ENCODE peak calls at places on chromosomes 13 and 19, in six cellular contexts. One of them, this sample, is unnamed.

GRCh38 chr19:50042363-50043024 is 16.7 kb downstream of the ZNF473 start:
- DNase-seq in GM06990: no peak
- DNase-seq in brain microvascular endothelial cell: no peak
- DNase-seq in colonic mucosa: no peak
- DNase-seq in fibroblast of the aortic adventitia: no peak
- DNase-seq in IMR-90: no peak
- DNase-seq in this sample: no peak

GRCh38 chr13:113209880-113210421 is 538 bp downstream of the CUL4A start:
- DNase-seq in GM06990: peak; percentile 82
- DNase-seq in brain microvascular endothelial cell: peak; percentile 20
- DNase-seq in colonic mucosa: peak; percentile 71
- DNase-seq in fibroblast of the aortic adventitia: peak; percentile 62
- DNase-seq in IMR-90: peak; percentile 55
- DNase-seq in this sample: peak; percentile 59

GRCh38 chr19:4414144-4414799 is 11.8 kb downstream of the CHAF1A start:
- DNase-seq in GM06990: no peak
- DNase-seq in brain microvascular endothelial cell: no peak
- DNase-seq in colonic mucosa: no peak
- DNase-seq in fibroblast of the aortic adventitia: peak; percentile 62
- DNase-seq in IMR-90: peak; percentile 55
- DNase-seq in this sample: peak; percentile 76

GRCh38 chr13:102708991-102709390 is 14.1 kb upstream of the METTL21C start:
- DNase-seq in GM06990: no peak
- DNase-seq in brain microvascular endothelial cell: no peak
- DNase-seq in colonic mucosa: no peak
- DNase-seq in fibroblast of the aortic adventitia: no peak
- DNase-seq in IMR-90: no peak
- DNase-seq in this sample: no peak

GRCh38 chr13:45784755-45785675 is 66.5 kb downstream of the SIAH3 start:
- DNase-seq in GM06990: no peak
- DNase-seq in brain microvascular endothelial cell: no peak
- DNase-seq in colonic mucosa: no peak
- DNase-seq in fibroblast of the aortic adventitia: no peak
- DNase-seq in IMR-90: no peak
- DNase-seq in this sample: no peak

GRCh38 chr19:55474269-55475265 is 1.9 kb upstream of the ZNF628 start:
- DNase-seq in GM06990: no peak
- DNase-seq in brain microvascular endothelial cell: no peak
- DNase-seq in colonic mucosa: no peak
- DNase-seq in fibroblast of the aortic adventitia: no peak
- DNase-seq in IMR-90: no peak
- DNase-seq in this sample: peak; percentile 29

GRCh38 chr19:19451429-19452240 is 46.2 kb downstream of the GATAD2A start:
- DNase-seq in GM06990: peak; percentile 28
- DNase-seq in brain microvascular endothelial cell: no peak
- DNase-seq in colonic mucosa: no peak
- DNase-seq in fibroblast of the aortic adventitia: no peak
- DNase-seq in IMR-90: no peak
- DNase-seq in this sample: no peak

GRCh38 chr19:28934626-28935025 is 278.3 kb downstream of the UQCRFS1 start:
- DNase-seq in GM06990: no peak
- DNase-seq in brain microvascular endothelial cell: no peak
- DNase-seq in colonic mucosa: no peak
- DNase-seq in fibroblast of the aortic adventitia: peak; percentile 54
- DNase-seq in IMR-90: peak; percentile 40
- DNase-seq in this sample: no peak

GRCh38 chr13:85528578-85529215 is 270.5 kb downstream of the SLITRK6 start:
- DNase-seq in GM06990: no peak
- DNase-seq in brain microvascular endothelial cell: peak; percentile 59
- DNase-seq in colonic mucosa: no peak
- DNase-seq in fibroblast of the aortic adventitia: peak; percentile 73
- DNase-seq in IMR-90: peak; percentile 90
- DNase-seq in this sample: peak; percentile 49

GRCh38 chr13:89943139-89943538 is 1404.3 kb upstream of the MIR17HG start:
- DNase-seq in GM06990: no peak
- DNase-seq in brain microvascular endothelial cell: no peak
- DNase-seq in colonic mucosa: no peak
- DNase-seq in fibroblast of the aortic adventitia: no peak
- DNase-seq in IMR-90: no peak
- DNase-seq in this sample: no peak

GRCh38 chr19:12834976-12835757 is 788 bp upstream of the RTBDN start:
- DNase-seq in GM06990: no peak
- DNase-seq in brain microvascular endothelial cell: no peak
- DNase-seq in colonic mucosa: peak; percentile 47
- DNase-seq in fibroblast of the aortic adventitia: no peak
- DNase-seq in IMR-90: no peak
- DNase-seq in this sample: no peak

GRCh38 chr19:13935765-13936486 is 2.3 kb downstream of the PODNL1 start:
- DNase-seq in GM06990: no peak
- DNase-seq in brain microvascular endothelial cell: no peak
- DNase-seq in colonic mucosa: no peak
- DNase-seq in fibroblast of the aortic adventitia: no peak
- DNase-seq in IMR-90: no peak
- DNase-seq in this sample: no peak

GRCh38 chr19:57350877-57351805 is at the start of gene ZNF304:
- DNase-seq in GM06990: peak; percentile 81
- DNase-seq in brain microvascular endothelial cell: peak; percentile 97
- DNase-seq in colonic mucosa: peak; percentile 94
- DNase-seq in fibroblast of the aortic adventitia: peak; percentile 95
- DNase-seq in IMR-90: peak; percentile 95
- DNase-seq in this sample: peak; percentile 96

GRCh38 chr13:98626298-98626940 is 49.5 kb upstream of the STK24 start:
- DNase-seq in GM06990: no peak
- DNase-seq in brain microvascular endothelial cell: no peak
- DNase-seq in colonic mucosa: no peak
- DNase-seq in fibroblast of the aortic adventitia: no peak
- DNase-seq in IMR-90: no peak
- DNase-seq in this sample: no peak

GRCh38 chr19:5718032-5718578 is 1.8 kb downstream of the LONP1 start:
- DNase-seq in GM06990: no peak
- DNase-seq in brain microvascular endothelial cell: peak; percentile 62
- DNase-seq in colonic mucosa: no peak
- DNase-seq in fibroblast of the aortic adventitia: peak; percentile 45
- DNase-seq in IMR-90: peak; percentile 72
- DNase-seq in this sample: peak; percentile 28

GRCh38 chr19:3056454-3057016 is 5.8 kb downstream of the TLE5 start:
- DNase-seq in GM06990: no peak
- DNase-seq in brain microvascular endothelial cell: no peak
- DNase-seq in colonic mucosa: no peak
- DNase-seq in fibroblast of the aortic adventitia: no peak
- DNase-seq in IMR-90: no peak
- DNase-seq in this sample: no peak

GRCh38 chr19:33171916-33172359 is 22.2 kb upstream of the LRP3 start:
- DNase-seq in GM06990: no peak
- DNase-seq in brain microvascular endothelial cell: no peak
- DNase-seq in colonic mucosa: no peak
- DNase-seq in fibroblast of the aortic adventitia: peak; percentile 44
- DNase-seq in IMR-90: peak; percentile 74
- DNase-seq in this sample: no peak

GRCh38 chr19:801861-802496 is 4.7 kb downstream of the PTBP1 start:
- DNase-seq in GM06990: no peak
- DNase-seq in brain microvascular endothelial cell: no peak
- DNase-seq in colonic mucosa: no peak
- DNase-seq in fibroblast of the aortic adventitia: peak; percentile 67
- DNase-seq in IMR-90: peak; percentile 44
- DNase-seq in this sample: peak; percentile 69

GRCh38 chr19:18839465-18840287 is 7.9 kb downstream of the UPF1 start:
- DNase-seq in GM06990: no peak
- DNase-seq in brain microvascular endothelial cell: no peak
- DNase-seq in colonic mucosa: no peak
- DNase-seq in fibroblast of the aortic adventitia: no peak
- DNase-seq in IMR-90: no peak
- DNase-seq in this sample: no peak

GRCh38 chr13:101019126-101019525 is 344.5 kb upstream of the TMTC4 start:
- DNase-seq in GM06990: no peak
- DNase-seq in brain microvascular endothelial cell: no peak
- DNase-seq in colonic mucosa: no peak
- DNase-seq in fibroblast of the aortic adventitia: no peak
- DNase-seq in IMR-90: no peak
- DNase-seq in this sample: no peak

GRCh38 chr19:46710687-46711086 is 6.2 kb downstream of the PRKD2 start:
- DNase-seq in GM06990: no peak
- DNase-seq in brain microvascular endothelial cell: no peak
- DNase-seq in colonic mucosa: no peak
- DNase-seq in fibroblast of the aortic adventitia: no peak
- DNase-seq in IMR-90: no peak
- DNase-seq in this sample: no peak

DNA sequence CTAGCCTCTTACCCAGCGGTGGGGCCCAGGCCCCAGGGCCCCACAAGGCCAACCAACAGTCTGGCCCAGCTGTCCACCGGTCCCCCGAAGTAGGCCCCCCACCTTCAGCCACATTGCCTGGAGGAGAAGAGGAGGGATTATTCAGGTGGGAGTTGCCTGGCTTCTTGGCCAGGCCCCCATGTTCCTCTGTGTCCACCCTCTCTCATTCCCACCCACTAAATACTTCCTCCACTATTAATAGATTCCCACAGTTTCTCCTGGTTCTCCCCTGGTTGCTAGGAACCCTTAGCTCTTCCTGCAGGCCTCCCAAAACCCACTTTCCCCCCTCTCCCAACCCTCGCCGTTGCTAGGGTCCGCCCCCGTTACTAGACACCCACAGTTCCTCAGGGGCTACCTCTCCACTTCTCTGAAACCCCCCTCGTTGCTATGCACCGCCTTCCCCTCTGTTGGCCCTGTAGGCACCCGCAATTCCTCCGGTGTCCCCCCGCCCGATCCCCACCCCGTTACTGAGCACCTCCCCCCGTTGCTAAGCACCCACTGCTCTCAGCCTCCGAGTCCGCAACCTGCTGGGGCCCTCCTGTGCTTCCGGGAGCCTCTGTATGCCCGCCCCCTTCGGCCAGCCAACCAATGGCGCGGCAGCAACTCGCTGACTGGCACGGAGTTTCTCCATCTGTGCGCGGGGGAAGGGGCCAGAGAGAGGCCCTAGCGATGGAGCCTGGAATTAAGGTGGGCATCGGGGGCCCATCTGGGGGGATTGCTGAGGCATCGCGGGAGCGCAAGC is 2.0 kb downstream of the COQ8B start:
- DNase-seq in GM06990: peak; percentile 92
- DNase-seq in brain microvascular endothelial cell: peak; percentile 91
- DNase-seq in colonic mucosa: peak; percentile 97
- DNase-seq in fibroblast of the aortic adventitia: peak; percentile 93
- DNase-seq in IMR-90: peak; percentile 89
- DNase-seq in this sample: peak; percentile 94
- TF ChIP-seq CTCF in GM06990: no peak
- TF ChIP-seq CTCF in brain microvascular endothelial cell: peak; percentile 12
- TF ChIP-seq CTCF in colonic mucosa: no peak
- TF ChIP-seq CTCF in fibroblast of the aortic adventitia: peak; percentile 4
- TF ChIP-seq CTCF in IMR-90: peak; percentile 12
- TF ChIP-seq CTCF in this sample: no peak

DNA sequence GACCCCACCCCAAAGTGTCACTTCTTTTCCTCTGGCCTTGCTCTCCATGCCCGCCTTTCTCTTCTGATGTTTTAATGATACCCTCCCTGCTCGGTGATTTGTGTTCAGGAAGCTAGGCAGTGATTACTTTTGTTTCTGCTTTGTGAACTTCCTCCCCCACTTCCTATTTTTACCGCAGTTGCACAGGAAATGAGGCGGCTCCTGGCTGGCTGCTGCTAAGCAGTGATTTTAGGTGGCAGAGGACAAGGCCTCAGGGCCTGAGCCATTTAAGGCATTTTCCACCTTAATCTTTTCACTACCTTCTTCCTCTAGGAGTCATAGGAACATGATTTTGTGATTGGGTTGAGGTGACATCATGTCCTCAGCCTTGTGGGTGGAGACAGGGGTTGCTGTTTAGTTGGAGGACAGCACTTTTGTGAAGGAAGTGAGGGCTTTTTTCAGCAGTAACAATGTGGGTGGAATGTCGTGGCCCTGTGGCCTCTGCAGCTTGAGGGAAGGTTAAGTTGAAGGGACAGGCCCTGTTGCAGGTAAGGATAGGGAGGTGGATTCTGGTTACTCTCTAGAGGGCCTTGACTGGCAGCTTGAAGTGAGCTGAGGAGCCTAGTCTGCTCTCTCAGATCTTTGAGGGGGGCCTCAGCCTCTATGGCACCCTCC is 15.7 kb downstream of the GARRE1 start:
- DNase-seq in GM06990: peak; percentile 70
- DNase-seq in brain microvascular endothelial cell: peak; percentile 48
- DNase-seq in colonic mucosa: peak; percentile 45
- DNase-seq in fibroblast of the aortic adventitia: peak; percentile 71
- DNase-seq in IMR-90: peak; percentile 66
- DNase-seq in this sample: peak; percentile 92
- H3K4me3 ChIP-seq in GM06990: peak overlapping the region; percentile 37
- H3K4me3 ChIP-seq in brain microvascular endothelial cell: peak overlapping the region; percentile 9
- H3K4me3 ChIP-seq in colonic mucosa: no peak overlapping the region
- H3K4me3 ChIP-seq in fibroblast of the aortic adventitia: peak overlapping the region; percentile 11
- H3K4me3 ChIP-seq in IMR-90: no peak overlapping the region
- H3K4me3 ChIP-seq in this sample: peak overlapping the region; percentile 15

GRCh38 chr19:38550376-38550775 is 67.4 kb downstream of the MAP4K1 start:
- DNase-seq in GM06990: no peak
- DNase-seq in brain microvascular endothelial cell: no peak
- DNase-seq in colonic mucosa: no peak
- DNase-seq in fibroblast of the aortic adventitia: no peak
- DNase-seq in IMR-90: no peak
- DNase-seq in this sample: no peak
- TF ChIP-seq CTCF in GM06990: no peak
- TF ChIP-seq CTCF in brain microvascular endothelial cell: no peak
- TF ChIP-seq CTCF in colonic mucosa: no peak
- TF ChIP-seq CTCF in fibroblast of the aortic adventitia: no peak
- TF ChIP-seq CTCF in IMR-90: no peak
- TF ChIP-seq CTCF in this sample: no peak

GRCh38 chr19:17777840-17778620 is 16.9 kb upstream of the B3GNT3 start:
- DNase-seq in GM06990: peak; percentile 77
- DNase-seq in brain microvascular endothelial cell: peak; percentile 61
- DNase-seq in colonic mucosa: peak; percentile 96
- DNase-seq in fibroblast of the aortic adventitia: no peak
- DNase-seq in IMR-90: peak; percentile 10
- DNase-seq in this sample: peak; percentile 38
- H3K4me3 ChIP-seq in GM06990: no peak overlapping the region
- H3K4me3 ChIP-seq in brain microvascular endothelial cell: peak overlapping the region; percentile 5
- H3K4me3 ChIP-seq in colonic mucosa: peak overlapping the region; percentile 24
- H3K4me3 ChIP-seq in fibroblast of the aortic adventitia: no peak overlapping the region
- H3K4me3 ChIP-seq in IMR-90: no peak overlapping the region
- H3K4me3 ChIP-seq in this sample: no peak overlapping the region

DNA sequence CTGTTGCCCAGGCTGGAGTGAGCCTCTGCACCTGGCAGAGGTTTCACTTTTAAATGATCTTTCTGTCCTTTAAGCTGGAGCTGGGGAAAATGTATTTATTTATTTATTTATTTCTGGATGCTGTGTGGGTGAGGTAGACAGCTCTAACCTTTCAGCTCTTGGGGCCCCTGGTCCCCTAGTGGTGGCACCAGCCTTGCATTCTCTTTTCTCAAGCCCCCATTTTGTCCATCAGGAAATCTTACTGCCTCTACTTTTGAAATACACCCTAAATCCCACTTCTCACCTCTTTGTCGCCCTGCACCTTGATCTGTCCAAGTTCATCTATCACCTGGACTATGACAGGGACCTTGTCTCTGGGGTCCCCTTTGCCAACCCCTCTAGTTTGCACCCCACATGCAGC is 2.1 kb upstream of the B9D2 start:
- DNase-seq in GM06990: no peak
- DNase-seq in brain microvascular endothelial cell: no peak
- DNase-seq in colonic mucosa: no peak
- DNase-seq in fibroblast of the aortic adventitia: no peak
- DNase-seq in IMR-90: no peak
- DNase-seq in this sample: no peak
- TF ChIP-seq CTCF in GM06990: peak; percentile 54
- TF ChIP-seq CTCF in brain microvascular endothelial cell: peak; percentile 43
- TF ChIP-seq CTCF in colonic mucosa: no peak
- TF ChIP-seq CTCF in fibroblast of the aortic adventitia: peak; percentile 29
- TF ChIP-seq CTCF in IMR-90: peak; percentile 12
- TF ChIP-seq CTCF in this sample: peak; percentile 5